ENCODE peak calls at places on chromosomes 6 and 20, in nine cellular contexts. F is AG10803; R is right lobe of liver; W is psoas muscle; V is transverse colon; S is K562; Q is spleen; C is Peyer's patch; X is CD8-positive, alpha-beta T cell. M is an unnamed sample.

GRCh38 chr20:43725666-43726065 is 1.1 kb downstream of the GTSF1L start:
- DNase-seq in F (peak; percentile 18), R (no peak), W (no peak), V (no peak), S (no peak), Q (no peak), C (no peak), X (no peak), M (no peak)

GRCh38 chr20:54293526-54293925 is 85.6 kb downstream of the PFDN4 start:
- DNase-seq in F (peak; percentile 4), R (no peak), W (no peak), V (no peak), S (no peak), Q (no peak), C (no peak), X (no peak), M (no peak)

GRCh38 chr6:94487371-94487770 is 1068.0 kb upstream of the EPHA7 start:
- DNase-seq in F (no peak), R (no peak), W (no peak), V (no peak), S (no peak), Q (no peak), C (no peak), X (no peak), M (no peak)

GRCh38 chr6:9999806-10000205 is 415.1 kb downstream of the TFAP2A start:
- DNase-seq in F (no peak), R (no peak), W (no peak), V (no peak), S (no peak), Q (no peak), C (no peak), X (no peak), M (no peak)

GRCh38 chr6:32190054-32190945 is at the start of gene PBX2:
- DNase-seq in F (peak; percentile 90), R (peak; percentile 92), W (peak; percentile 89), V (peak; percentile 94), S (peak; percentile 85), Q (peak; percentile 96), C (peak; percentile 90), X (peak; percentile 76), M (peak; percentile 58)

GRCh38 chr20:48236485-48237055 is 451.3 kb upstream of the SULF2 start:
- DNase-seq in F (no peak), R (no peak), W (no peak), V (no peak), S (no peak), Q (peak; percentile 9), C (no peak), X (no peak), M (no peak)

GRCh38 chr20:47544240-47544639 is 42.6 kb downstream of the NCOA3 start:
- DNase-seq in F (peak; percentile 68), R (no peak), W (no peak), V (no peak), S (no peak), Q (no peak), C (no peak), X (no peak), M (no peak)

GRCh38 chr20:44394520-44395182 is 39.2 kb downstream of the HNF4A start:
- DNase-seq in F (no peak), R (peak; percentile 92), W (no peak), V (no peak), S (peak; percentile 40), Q (no peak), C (no peak), X (no peak), M (no peak)

GRCh38 chr20:20207291-20207690 is 155.0 kb downstream of the CFAP61 start:
- DNase-seq in F (no peak), R (no peak), W (no peak), V (no peak), S (no peak), Q (no peak), C (no peak), X (no peak), M (no peak)

GRCh38 chr6:135481786-135482369 is 15.7 kb downstream of the AHI1 start:
- DNase-seq in F (peak; percentile 25), R (no peak), W (no peak), V (no peak), S (no peak), Q (no peak), C (no peak), X (no peak), M (no peak)

GRCh38 chr6:44006872-44007303 is 120.4 kb downstream of the MRPL14 start:
- DNase-seq in F (no peak), R (peak; percentile 20), W (no peak), V (no peak), S (no peak), Q (no peak), C (no peak), X (no peak), M (no peak)

GRCh38 chr20:38167851-38168760 is 3.0 kb upstream of the TGM2 start:
- DNase-seq in F (peak; percentile 98), R (peak; percentile 96), W (peak; percentile 88), V (peak; percentile 55), S (no peak), Q (peak; percentile 86), C (no peak), X (no peak), M (peak; percentile 30)
- TF ChIP-seq CTCF in F (no peak), R (no peak), W (no peak), V (no peak), S (no peak), Q (no peak), C (no peak), X (no peak), M (no peak)

GRCh38 chr6:99146716-99147115 is 199.0 kb upstream of the FBXL4 start:
- DNase-seq in F (no peak), R (no peak), W (no peak), V (no peak), S (no peak), Q (no peak), C (no peak), X (no peak), M (no peak)

GRCh38 chr6:99148761-99149160 is 200.7 kb downstream of the FAXC start:
- DNase-seq in F (no peak), R (no peak), W (no peak), V (no peak), S (no peak), Q (no peak), C (no peak), X (no peak), M (no peak)

GRCh38 chr6:99148111-99148510 is 200.4 kb upstream of the FBXL4 start:
- DNase-seq in F (no peak), R (no peak), W (no peak), V (no peak), S (no peak), Q (no peak), C (no peak), X (no peak), M (no peak)

GRCh38 chr6:99152345-99152643 is 197.2 kb downstream of the FAXC start:
- DNase-seq in F (no peak), R (no peak), W (no peak), V (no peak), S (no peak), Q (no peak), C (no peak), X (no peak), M (no peak)

DNA sequence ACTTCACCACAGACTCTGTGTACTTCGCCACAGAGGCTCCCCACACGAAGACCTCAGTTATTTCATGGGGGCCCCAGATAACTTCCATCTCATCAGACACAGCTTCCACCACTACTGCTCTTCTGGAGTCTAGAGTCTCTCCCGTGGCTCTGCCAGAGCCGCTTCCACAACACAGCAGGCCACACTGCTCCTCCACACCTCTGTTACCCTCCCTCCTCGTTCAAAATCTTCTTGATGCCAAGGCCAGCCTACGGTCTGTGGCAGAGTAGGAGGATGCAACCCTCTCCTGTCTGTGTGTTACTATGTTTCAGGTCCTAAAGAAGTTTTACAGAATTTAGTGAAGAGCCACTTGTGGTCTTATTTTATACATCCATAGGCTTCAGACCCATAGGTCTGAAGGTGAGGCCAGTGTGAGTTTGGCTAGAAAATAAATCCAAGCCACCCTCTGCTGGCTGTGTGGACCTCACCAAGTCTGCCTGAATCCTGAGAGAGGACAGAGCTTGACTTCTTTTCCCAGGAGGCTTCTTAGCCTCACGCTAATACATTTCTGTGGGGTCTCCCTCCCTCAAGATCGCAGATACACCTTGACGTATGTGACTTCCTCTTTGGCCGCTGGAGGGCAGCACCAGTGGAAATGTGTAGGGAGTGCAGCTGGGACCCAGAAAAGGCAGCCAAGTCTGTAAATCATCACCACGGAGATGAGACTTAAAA is 197.7 kb downstream of the FAXC start:
- DNase-seq in F (peak; percentile 12), R (no peak), W (no peak), V (peak; percentile 25), S (peak; percentile 54), Q (no peak), C (peak; percentile 51), X (no peak), M (peak; percentile 78)
- TF ChIP-seq CTCF in F (peak; percentile 52), R (no peak), W (peak; percentile 12), V (peak; percentile 17), S (peak; percentile 45), Q (peak; percentile 40), C (no peak), X (peak; percentile 44), M (peak; percentile 77)

GRCh38 chr20:38115205-38115604 is 49.9 kb downstream of the TGM2 start:
- DNase-seq in F (no peak), R (no peak), W (no peak), V (no peak), S (no peak), Q (no peak), C (no peak), X (no peak), M (no peak)
- TF ChIP-seq CTCF in F (no peak), R (no peak), W (no peak), V (no peak), S (no peak), Q (peak; percentile 6), C (no peak), X (no peak), M (no peak)

GRCh38 chr20:59772373-59772705 is 161.1 kb downstream of the SYCP2 start:
- DNase-seq in F (no peak), R (no peak), W (no peak), V (no peak), S (no peak), Q (no peak), C (no peak), X (no peak), M (no peak)

GRCh38 chr20:59771506-59772372 is 161.7 kb downstream of the SYCP2 start:
- DNase-seq in F (no peak), R (no peak), W (no peak), V (no peak), S (no peak), Q (no peak), C (peak; percentile 8), X (no peak), M (no peak)

GRCh38 chr20:59767656-59768055 is 163.3 kb downstream of the PHACTR3 start:
- DNase-seq in F (no peak), R (no peak), W (no peak), V (no peak), S (no peak), Q (no peak), C (no peak), X (no peak), M (no peak)

GRCh38 chr20:59770851-59771250 is 162.6 kb downstream of the SYCP2 start:
- DNase-seq in F (no peak), R (no peak), W (no peak), V (no peak), S (no peak), Q (no peak), C (peak; percentile 39), X (no peak), M (no peak)

DNA sequence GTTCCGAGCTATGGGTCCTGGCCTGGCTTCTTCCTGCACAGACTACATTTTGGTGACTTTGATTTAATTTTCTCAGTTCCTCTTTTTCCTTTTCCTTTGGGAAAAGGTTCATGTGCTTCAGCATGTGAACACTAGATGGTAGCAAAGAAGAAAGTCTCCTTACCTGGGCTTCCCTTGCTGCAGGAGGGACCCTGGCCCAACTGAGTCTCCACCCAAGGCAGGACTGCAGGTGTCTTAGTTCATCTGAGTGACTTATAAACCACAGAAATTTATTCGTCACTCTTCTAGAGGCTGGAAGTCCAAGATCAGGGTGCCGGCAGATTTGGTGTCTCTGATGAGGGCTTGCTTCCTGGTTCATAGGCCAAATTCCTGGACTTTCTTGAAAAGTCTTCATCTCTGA is 163.2 kb downstream of the SYCP2 start:
- DNase-seq in F (no peak), R (no peak), W (no peak), V (no peak), S (no peak), Q (no peak), C (peak; percentile 10), X (no peak), M (no peak)
- TF ChIP-seq CTCF in F (no peak), R (no peak), W (no peak), V (no peak), S (no peak), Q (no peak), C (no peak), X (no peak), M (peak; percentile 43)

M was measured in endothelial cell.